ENCODE peak calls at places on chromosome 9, in four cellular contexts. Y, L, C and F are unnamed samples.

GRCh38 chr9:78029601-78030552 is 1.7 kb downstream of the GNAQ start:
- DNase-seq in Y (peak; percentile 53), L (no peak), C (no peak), F (peak; percentile 48)

GRCh38 chr9:35102465-35102768 is 514 bp downstream of the STOML2 start:
- DNase-seq in Y (no peak), L (no peak), C (no peak), F (peak; percentile 61)

GRCh38 chr9:124306098-124306735 is 48.5 kb downstream of the NEK6 start:
- DNase-seq in Y (no peak), L (peak; percentile 54), C (no peak), F (peak; percentile 96)

GRCh38 chr9:79812507-79813261 is 240.9 kb downstream of the TLE4 start:
- DNase-seq in Y (no peak), L (no peak), C (peak; percentile 45), F (peak; percentile 18)

GRCh38 chr9:132411091-132411508 is 1.1 kb downstream of the CFAP77 start:
- DNase-seq in Y (peak; percentile 90), L (peak; percentile 68), C (peak; percentile 85), F (peak; percentile 49)

GRCh38 chr9:98380065-98380681 is 124.7 kb upstream of the TBC1D2 start:
- DNase-seq in Y (peak; percentile 31), L (no peak), C (peak; percentile 75), F (peak; percentile 77)

GRCh38 chr9:33124716-33125378 is 42.3 kb downstream of the B4GALT1 start:
- DNase-seq in Y (peak; percentile 39), L (no peak), C (peak; percentile 52), F (no peak)

GRCh38 chr9:131496844-131497425 is 5.8 kb upstream of the POMT1 start:
- DNase-seq in Y (no peak), L (no peak), C (no peak), F (no peak)

GRCh38 chr9:124782661-124783574 is 6.0 kb downstream of the OLFML2A start:
- DNase-seq in Y (no peak), L (no peak), C (no peak), F (no peak)

GRCh38 chr9:89304479-89305188 is 6.4 kb upstream of the CKS2 start:
- DNase-seq in Y (no peak), L (no peak), C (peak; percentile 36), F (no peak)

GRCh38 chr9:7273575-7273974 is 515.8 kb downstream of the KDM4C start:
- DNase-seq in Y (peak; percentile 62), L (no peak), C (no peak), F (peak; percentile 40)

GRCh38 chr9:114631166-114631565 is 20.1 kb downstream of the TMEM268 start:
- DNase-seq in Y (no peak), L (no peak), C (no peak), F (no peak)

GRCh38 chr9:127506814-127507750 is 55.8 kb downstream of the LRSAM1 start:
- DNase-seq in Y (no peak), L (no peak), C (no peak), F (no peak)

GRCh38 chr9:131566158-131566557 is 20.8 kb downstream of the PRRT1B start:
- DNase-seq in Y (no peak), L (no peak), C (no peak), F (no peak)

GRCh38 chr9:135098400-135099105 is 11.1 kb downstream of the OLFM1 start:
- DNase-seq in Y (peak; percentile 90), L (no peak), C (peak; percentile 12), F (peak; percentile 38)

GRCh38 chr9:98231770-98232478 is 23.5 kb downstream of the TBC1D2 start:
- DNase-seq in Y (no peak), L (no peak), C (peak; percentile 19), F (peak; percentile 95)

GRCh38 chr9:34084562-34084961 is 35.9 kb upstream of the UBAP2 start:
- DNase-seq in Y (no peak), L (no peak), C (no peak), F (peak; percentile 14)

GRCh38 chr9:121269030-121269887 is 1.3 kb downstream of the GSN start:
- DNase-seq in Y (peak; percentile 72), L (no peak), C (no peak), F (peak; percentile 61)
- H3K4me1 ChIP-seq in Y (peaks cover 34% of the 10 kb centered on the region), L (peaks cover 27% of the 10 kb centered on the region), C (peaks cover 4% of the 10 kb centered on the region), F (peaks cover 42% of the 10 kb centered on the region)

DNA sequence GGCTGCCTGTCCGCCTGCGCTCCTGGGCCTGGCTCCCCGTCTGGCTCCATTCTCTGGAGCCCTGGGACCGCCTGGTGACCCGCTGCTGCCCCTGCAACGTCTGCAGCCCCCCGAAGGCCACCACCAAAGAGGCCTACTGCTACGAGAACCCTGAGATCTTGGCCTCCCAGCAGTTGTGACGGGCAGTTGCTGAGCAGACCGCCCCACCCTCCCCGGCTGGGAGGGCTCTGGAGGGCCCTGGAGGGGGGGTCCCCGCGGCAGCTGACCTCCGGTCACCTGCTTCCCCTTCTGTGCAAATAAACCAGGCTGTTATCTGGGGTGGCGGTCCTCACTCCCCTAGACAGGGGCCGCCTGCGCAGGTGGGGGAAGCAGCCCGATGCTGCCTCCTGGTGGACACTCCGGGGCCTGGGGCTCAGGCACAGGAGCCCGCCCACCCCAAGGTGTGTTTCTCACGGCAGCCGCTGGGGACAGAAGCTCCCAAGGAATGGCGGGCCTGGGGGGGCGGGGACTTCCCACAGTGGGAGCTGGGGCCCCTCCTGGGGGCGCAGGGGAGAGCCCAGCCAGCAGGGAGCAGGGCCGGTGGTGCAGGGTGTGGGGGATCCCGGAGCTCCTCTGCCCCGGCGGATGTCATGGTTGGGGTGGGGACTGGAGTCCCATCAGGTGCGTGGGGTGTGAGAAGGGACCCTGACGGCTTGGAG is 4.7 kb upstream of the TUBB4B start:
- DNase-seq in Y (peak; percentile 93), L (no peak), C (peak; percentile 90), F (peak; percentile 89)
- H3K4me3 ChIP-seq in Y (peak overlapping the region; percentile 5), L (no peak overlapping the region), C (peak overlapping the region; percentile 48), F (no peak overlapping the region)

GRCh38 chr9:6133346-6134063 is 82.1 kb upstream of the IL33 start:
- DNase-seq in Y (no peak), L (no peak), C (no peak), F (peak; percentile 17)
- TF ChIP-seq EZH2phosphoT487 in Y (no peak), L (no peak), C (no peak), F (no peak)

DNA sequence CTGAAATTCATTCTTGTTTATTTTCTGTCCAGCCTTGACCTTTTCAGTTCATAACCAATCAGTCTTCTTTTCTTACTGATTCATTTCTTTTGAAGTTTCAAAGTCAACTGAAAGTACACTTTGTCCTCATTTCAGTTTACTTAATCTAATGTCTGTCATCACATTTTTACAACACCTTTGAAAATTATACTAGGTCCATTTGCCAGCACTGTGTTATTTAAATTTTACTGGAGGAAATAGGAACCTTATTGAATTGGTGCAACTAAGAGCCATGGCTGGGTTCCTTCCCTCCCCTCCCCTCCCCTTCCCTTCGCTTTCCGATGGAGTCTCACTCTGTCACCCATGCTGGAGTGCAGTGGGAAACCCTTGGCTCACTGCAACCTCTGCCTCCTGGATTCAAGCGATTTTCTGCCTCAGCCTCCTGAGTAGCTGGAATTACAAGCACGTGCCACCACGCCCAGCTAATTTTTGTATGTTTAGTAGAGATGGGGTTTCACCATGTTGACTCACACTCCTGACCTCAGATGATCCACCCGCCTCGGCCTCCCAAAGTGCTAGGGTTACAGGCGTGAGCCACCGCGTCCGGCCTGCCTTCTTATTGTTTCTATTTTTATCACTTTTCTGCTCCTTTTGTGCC is 6.3 kb downstream of the RMI1 start:
- DNase-seq in Y (no peak), L (peak; percentile 42), C (no peak), F (no peak)
- H3K4me1 ChIP-seq in Y (peaks cover 14% of the 10 kb centered on the region), L (peaks cover 22% of the 10 kb centered on the region), C (peaks cover 57% of the 10 kb centered on the region), F (peaks cover 1% of the 10 kb centered on the region)

GRCh38 chr9:70600479-70600878 is 186.0 kb upstream of the KLF9 start:
- DNase-seq in Y (no peak), L (no peak), C (no peak), F (peak; percentile 82)

GRCh38 chr9:70597886-70598285 is 183.4 kb upstream of the KLF9 start:
- DNase-seq in Y (no peak), L (no peak), C (no peak), F (no peak)

GRCh38 chr9:70602364-70603019 is 188.0 kb upstream of the KLF9 start:
- DNase-seq in Y (peak; percentile 73), L (peak; percentile 65), C (peak; percentile 70), F (peak; percentile 89)

GRCh38 chr9:70603020-70603411 is 188.6 kb upstream of the KLF9 start:
- DNase-seq in Y (no peak), L (no peak), C (peak; percentile 67), F (no peak)

DNA sequence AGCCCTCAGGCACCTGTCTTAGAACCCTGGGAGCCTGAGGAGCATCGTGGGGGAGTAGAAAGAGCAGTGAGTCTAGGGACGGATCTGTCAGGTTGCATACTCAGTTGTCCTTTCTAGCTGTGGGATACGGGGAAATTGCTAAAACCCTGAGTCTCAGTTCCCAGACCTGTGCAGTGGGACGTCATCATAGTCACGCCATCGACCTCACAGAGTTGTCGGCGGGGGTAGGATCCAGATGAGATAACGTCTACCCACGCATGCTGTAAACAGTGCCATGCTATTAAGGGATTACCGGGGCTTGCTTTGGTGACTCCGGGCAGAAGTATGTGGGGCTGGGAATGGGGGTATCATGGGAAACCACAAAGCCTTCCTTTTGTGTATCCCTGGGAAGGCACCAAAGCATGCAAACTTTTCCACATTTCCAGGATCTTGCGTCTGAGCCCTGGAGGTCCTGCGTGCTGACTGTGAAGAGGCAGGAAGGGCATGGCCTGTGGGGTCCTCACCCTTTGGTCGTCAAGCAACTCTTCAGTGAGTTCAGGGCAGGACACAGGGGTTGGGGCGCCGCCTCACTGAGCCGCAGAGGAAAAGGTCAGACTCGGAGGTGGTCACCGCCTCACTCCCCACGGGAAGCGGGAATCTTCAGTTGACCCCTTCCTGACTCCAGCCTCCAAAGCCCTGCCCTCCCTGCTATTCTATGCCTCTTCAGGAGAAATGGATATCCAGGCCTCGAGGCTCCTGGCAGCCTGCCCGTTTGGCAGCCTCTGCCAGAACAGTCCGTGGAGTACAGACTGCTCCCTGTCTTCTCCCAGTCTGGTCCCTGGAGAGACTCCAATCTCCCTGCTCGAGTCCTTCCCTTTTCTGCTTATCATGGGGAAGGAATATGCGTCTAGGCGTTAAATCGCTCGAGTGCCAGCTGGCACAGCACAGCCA is 186.8 kb upstream of the KLF9 start:
- DNase-seq in Y (no peak), L (no peak), C (no peak), F (peak; percentile 96)
- H3K4me3 ChIP-seq in Y (no peak overlapping the region), L (no peak overlapping the region), C (no peak overlapping the region), F (peak overlapping the region; percentile 61)

DNA sequence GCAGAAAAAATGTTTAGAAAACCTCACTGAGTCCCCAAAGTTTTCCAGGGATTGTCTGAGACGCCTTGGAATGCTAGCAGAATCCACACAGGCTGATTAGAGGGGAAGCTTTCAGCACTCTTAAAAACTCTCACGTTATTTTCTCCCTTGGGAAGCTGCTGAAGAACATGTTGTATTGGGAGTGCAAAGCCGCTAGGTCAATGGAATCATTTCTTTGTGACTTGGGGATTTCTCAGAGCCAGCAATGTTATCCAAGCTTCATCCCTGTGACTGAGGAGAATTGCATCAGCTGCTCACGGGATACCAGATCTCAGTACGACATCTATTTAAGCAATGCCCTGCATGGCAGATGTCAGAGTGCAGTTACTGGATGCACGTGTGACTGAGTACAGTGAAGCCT is 426.4 kb upstream of the MPDZ start:
- DNase-seq in Y (peak; percentile 15), L (no peak), C (no peak), F (peak; percentile 65)
- TF ChIP-seq EZH2phosphoT487 in Y (no peak), L (no peak), C (no peak), F (no peak)

DNA sequence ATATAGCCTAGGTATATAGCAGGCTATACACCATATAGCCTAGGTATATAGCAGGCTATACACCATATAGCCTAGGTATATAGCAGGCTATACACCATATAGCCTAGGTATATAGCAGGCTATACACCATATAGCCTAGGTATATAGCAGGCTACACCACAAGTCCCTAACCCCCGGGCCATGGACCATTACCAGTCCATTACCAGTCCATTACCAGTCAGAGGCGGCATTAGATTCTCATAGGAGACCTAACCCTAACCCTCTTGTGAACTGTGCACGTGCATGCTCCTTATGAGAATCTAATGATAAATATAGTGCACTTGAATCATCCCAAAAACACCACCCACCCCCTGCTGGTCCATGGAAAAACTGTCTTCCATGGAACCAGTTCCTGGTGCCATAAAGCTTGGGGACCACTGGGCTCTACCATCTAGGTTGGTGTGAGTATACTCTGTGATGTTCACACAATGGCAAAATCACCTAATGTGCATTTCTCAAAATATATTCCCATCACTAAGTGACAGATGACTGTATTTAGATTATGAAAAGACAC is 4.7 kb downstream of the PLIN2 start:
- DNase-seq in Y (no peak), L (no peak), C (no peak), F (peak; percentile 29)
- H3K4me1 ChIP-seq in Y (peaks cover 7% of the 10 kb centered on the region), L (no peaks in the 10 kb centered on the region), C (peaks cover 7% of the 10 kb centered on the region), F (peaks cover 43% of the 10 kb centered on the region)